ENCODE peak calls at places on chromosomes 7 and 10, in ten cellular contexts. C is heart right ventricle; U is glutamatergic neuron; N is posterior vena cava; I is NCI-H2029 treated with DMSO at 0.1 percent for 48 hours; Z is psoas muscle; F is stimulated activated CD4-positive, alpha-beta T cell treated with anti-CD3 and anti-CD28 coated beads, Interleukin-2, amount 100 ng/mL, for 48 hours; M is GOT3; X is naive thymus-derived CD4-positive, alpha-beta T cell; J is breast epithelium. L is an unnamed sample.

GRCh38 chr10:101666025-101666424 is 28.9 kb downstream of the FBXW4 start:
- DNase-seq in C (no peak), U (no peak), N (no peak), I (no peak), Z (no peak), F (no peak), M (no peak), X (no peak), J (no peak), L (no peak)

GRCh38 chr7:105198223-105198622 is 184.2 kb downstream of the KMT2E start:
- DNase-seq in C (no peak), U (no peak), N (no peak), I (no peak), Z (no peak), F (no peak), M (no peak), X (no peak), J (no peak), L (no peak)

GRCh38 chr7:101232141-101232821 is 5.3 kb downstream of the CLDN15 start:
- DNase-seq in C (no peak), U (no peak), N (no peak), I (no peak), Z (no peak), F (no peak), M (no peak), X (no peak), J (peak), L (no peak)

GRCh38 chr10:120556164-120556532 is 99.1 kb downstream of the PLPP4 start:
- DNase-seq in C (no peak), U (no peak), N (no peak), I (no peak), Z (no peak), F (no peak), M (no peak), X (no peak), J (no peak), L (no peak)

GRCh38 chr7:10860516-10860915 is 113.2 kb upstream of the PHF14 start:
- DNase-seq in C (no peak), U (no peak), N (no peak), I (no peak), Z (no peak), F (no peak), M (no peak), X (no peak), J (no peak), L (no peak)

GRCh38 chr10:115001506-115002381 is 63.7 kb downstream of the TRUB1 start:
- DNase-seq in C (peak), U (no peak), N (no peak), I (no peak), Z (peak), F (no peak), M (no peak), X (no peak), J (no peak), L (peak)

GRCh38 chr10:80473692-80474596 is 19.8 kb downstream of the TSPAN14 start:
- DNase-seq in C (no peak), U (no peak), N (no peak), I (no peak), Z (no peak), F (no peak), M (no peak), X (no peak), J (no peak), L (no peak)

GRCh38 chr7:64744680-64745079 is 49.5 kb upstream of the ZNF138 start:
- DNase-seq in C (no peak), U (no peak), N (no peak), I (no peak), Z (no peak), F (no peak), M (no peak), X (no peak), J (no peak), L (no peak)

GRCh38 chr7:81883801-81884393 is 114.0 kb upstream of the HGF start:
- DNase-seq in C (no peak), U (no peak), N (no peak), I (no peak), Z (no peak), F (no peak), M (no peak), X (no peak), J (no peak), L (no peak)

GRCh38 chr7:102859084-102859798 is 53.6 kb upstream of the LRRC17 start:
- DNase-seq in C (no peak), U (no peak), N (no peak), I (no peak), Z (no peak), F (no peak), M (no peak), X (no peak), J (no peak), L (no peak)

GRCh38 chr7:101677421-101678137 is 48.5 kb upstream of the MYL10 start:
- DNase-seq in C (no peak), U (no peak), N (no peak), I (no peak), Z (no peak), F (no peak), M (no peak), X (no peak), J (no peak), L (no peak)

GRCh38 chr10:119466655-119467054 is 75.9 kb downstream of the RGS10 start:
- DNase-seq in C (no peak), U (no peak), N (no peak), I (no peak), Z (no peak), F (peak), M (no peak), X (no peak), J (no peak), L (no peak)

GRCh38 chr7:23380556-23380955 is 81.4 kb downstream of the MALSU1 start:
- DNase-seq in C (no peak), U (no peak), N (no peak), I (no peak), Z (no peak), F (no peak), M (no peak), X (no peak), J (no peak), L (no peak)

GRCh38 chr7:64888901-64889685 is 14.0 kb upstream of the ZNF273 start:
- DNase-seq in C (no peak), U (peak), N (peak), I (no peak), Z (no peak), F (no peak), M (no peak), X (no peak), J (peak), L (no peak)

GRCh38 chr7:98771519-98772241 is 98.1 kb downstream of the TMEM130 start:
- DNase-seq in C (peak), U (peak), N (no peak), I (no peak), Z (no peak), F (no peak), M (no peak), X (no peak), J (no peak), L (no peak)

GRCh38 chr7:127850195-127850594 is 181.0 kb downstream of the LRRC4 start:
- DNase-seq in C (no peak), U (no peak), N (no peak), I (no peak), Z (no peak), F (peak), M (no peak), X (no peak), J (no peak), L (no peak)

GRCh38 chr10:43255644-43256431 is 11.0 kb downstream of the RASGEF1A start:
- DNase-seq in C (peak), U (peak), N (peak), I (no peak), Z (no peak), F (no peak), M (no peak), X (no peak), J (peak), L (peak)

GRCh38 chr10:50279489-50279888 is 28.2 kb upstream of the ASAH2 start:
- DNase-seq in C (no peak), U (no peak), N (no peak), I (no peak), Z (no peak), F (no peak), M (no peak), X (no peak), J (no peak), L (no peak)

GRCh38 chr7:139825666-139826290 is 3.3 kb upstream of the TBXAS1 start:
- DNase-seq in C (no peak), U (no peak), N (no peak), I (no peak), Z (no peak), F (no peak), M (no peak), X (no peak), J (no peak), L (no peak)

GRCh38 chr10:96840841-96841518 is 8.9 kb downstream of the LCOR start:
- DNase-seq in C (no peak), U (no peak), N (no peak), I (no peak), Z (no peak), F (no peak), M (no peak), X (no peak), J (no peak), L (no peak)

GRCh38 chr10:11179231-11180105 is 161.8 kb downstream of the CELF2 start:
- DNase-seq in C (no peak), U (no peak), N (no peak), I (no peak), Z (no peak), F (no peak), M (no peak), X (no peak), J (no peak), L (no peak)

GRCh38 chr10:129768437-129769355 is 195.4 kb downstream of the EBF3 start:
- DNase-seq in C (no peak), U (peak), N (peak), I (no peak), Z (no peak), F (no peak), M (no peak), X (no peak), J (peak), L (peak)